ENCODE peak calls at places on chromosomes 2 and 18, in four cellular contexts. E is astrocyte, J is tibial artery, H is ovary. T is an unnamed sample.

GRCh38 chr2:38515155-38516074 is 87.3 kb downstream of the HNRNPLL start:
- DNase-seq in E (peak; percentile 81), J (no peak), H (peak; percentile 84), T (peak; percentile 38)

GRCh38 chr2:215756351-215756731 is 257.0 kb downstream of the MREG start:
- DNase-seq in E (no peak), J (no peak), H (no peak), T (no peak)

GRCh38 chr2:157459486-157459885 is 15.6 kb upstream of the CYTIP start:
- DNase-seq in E (no peak), J (no peak), H (no peak), T (no peak)

GRCh38 chr18:9671214-9671613 is 36.9 kb upstream of the RAB31 start:
- DNase-seq in E (no peak), J (no peak), H (no peak), T (no peak)

GRCh38 chr2:10135296-10136089 is 13.0 kb downstream of the RRM2 start:
- DNase-seq in E (no peak), J (no peak), H (no peak), T (no peak)

GRCh38 chr2:192218347-192218746 is 23.6 kb upstream of the TMEFF2 start:
- DNase-seq in E (no peak), J (no peak), H (no peak), T (no peak)

GRCh38 chr2:127516031-127516430 is 10.3 kb downstream of the IWS1 start:
- DNase-seq in E (peak; percentile 98), J (peak; percentile 76), H (peak; percentile 78), T (no peak)

GRCh38 chr2:240237609-240238151 is 97.2 kb upstream of the OTOS start:
- DNase-seq in E (peak; percentile 79), J (no peak), H (peak; percentile 47), T (peak; percentile 93)

GRCh38 chr2:74413001-74413698 is 8.3 kb downstream of the C2orf81 start:
- DNase-seq in E (no peak), J (no peak), H (no peak), T (no peak)

GRCh38 chr18:11591957-11592356 is 17.4 kb upstream of the SLC35G4 start:
- DNase-seq in E (no peak), J (no peak), H (no peak), T (no peak)

GRCh38 chr2:46803551-46803885 is 112.1 kb downstream of the MCFD2 start:
- DNase-seq in E (no peak), J (no peak), H (no peak), T (no peak)

GRCh38 chr2:101114815-101115214 is 36.4 kb downstream of the TBC1D8 start:
- DNase-seq in E (no peak), J (peak; percentile 44), H (no peak), T (no peak)

GRCh38 chr2:68612765-68613519 is 30.4 kb upstream of the PROKR1 start:
- DNase-seq in E (no peak), J (no peak), H (no peak), T (no peak)

GRCh38 chr18:43780782-43781340 is 503.6 kb upstream of the SYT4 start:
- DNase-seq in E (peak; percentile 51), J (no peak), H (no peak), T (no peak)

GRCh38 chr2:241571821-241572620 is 13.5 kb downstream of the BOK start:
- DNase-seq in E (no peak), J (no peak), H (no peak), T (no peak)

GRCh38 chr2:64081046-64081445 is 61.8 kb upstream of the VPS54 start:
- DNase-seq in E (no peak), J (no peak), H (no peak), T (no peak)

GRCh38 chr2:239791727-239792648 is 233.2 kb downstream of the NDUFA10 start:
- DNase-seq in E (no peak), J (peak; percentile 7), H (no peak), T (no peak)

GRCh38 chr2:223113161-223113560 is 61.2 kb downstream of the KCNE4 start:
- DNase-seq in E (no peak), J (no peak), H (no peak), T (no peak)

GRCh38 chr18:10685484-10685883 is 159.7 kb downstream of the NAPG start:
- DNase-seq in E (no peak), J (no peak), H (no peak), T (no peak)

GRCh38 chr2:204738721-204739120 is 193.4 kb downstream of the PARD3B start:
- DNase-seq in E (no peak), J (no peak), H (no peak), T (no peak)

GRCh38 chr2:200068642-200069041 is 113.3 kb downstream of the MAIP1 start:
- DNase-seq in E (no peak), J (no peak), H (no peak), T (no peak)

GRCh38 chr2:200063155-200063554 is 107.8 kb downstream of the MAIP1 start:
- DNase-seq in E (no peak), J (no peak), H (no peak), T (no peak)

GRCh38 chr2:200065477-200065876 is 110.1 kb downstream of the MAIP1 start:
- DNase-seq in E (no peak), J (no peak), H (no peak), T (no peak)

DNA sequence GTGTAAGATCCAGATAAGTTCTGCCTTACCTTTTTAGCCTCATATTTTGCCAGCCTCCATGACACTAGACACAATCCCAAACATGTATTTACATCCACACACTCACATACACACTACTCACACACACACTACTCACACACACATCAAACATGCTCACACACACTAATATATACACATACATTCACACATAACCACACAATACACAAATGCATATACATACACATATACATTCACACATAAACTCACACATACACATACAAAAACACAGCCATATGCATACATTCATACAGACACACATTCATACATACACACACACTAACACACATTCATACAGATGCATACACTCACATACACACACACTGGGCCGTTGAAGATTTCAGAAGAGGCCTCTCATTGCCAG is 109.5 kb downstream of the MAIP1 start:
- DNase-seq in E (no peak), J (no peak), H (no peak), T (no peak)
- H3K4me3 ChIP-seq in E (no peak overlapping the region), J (no peak overlapping the region), H (no peak overlapping the region), T (no peak overlapping the region)

DNA sequence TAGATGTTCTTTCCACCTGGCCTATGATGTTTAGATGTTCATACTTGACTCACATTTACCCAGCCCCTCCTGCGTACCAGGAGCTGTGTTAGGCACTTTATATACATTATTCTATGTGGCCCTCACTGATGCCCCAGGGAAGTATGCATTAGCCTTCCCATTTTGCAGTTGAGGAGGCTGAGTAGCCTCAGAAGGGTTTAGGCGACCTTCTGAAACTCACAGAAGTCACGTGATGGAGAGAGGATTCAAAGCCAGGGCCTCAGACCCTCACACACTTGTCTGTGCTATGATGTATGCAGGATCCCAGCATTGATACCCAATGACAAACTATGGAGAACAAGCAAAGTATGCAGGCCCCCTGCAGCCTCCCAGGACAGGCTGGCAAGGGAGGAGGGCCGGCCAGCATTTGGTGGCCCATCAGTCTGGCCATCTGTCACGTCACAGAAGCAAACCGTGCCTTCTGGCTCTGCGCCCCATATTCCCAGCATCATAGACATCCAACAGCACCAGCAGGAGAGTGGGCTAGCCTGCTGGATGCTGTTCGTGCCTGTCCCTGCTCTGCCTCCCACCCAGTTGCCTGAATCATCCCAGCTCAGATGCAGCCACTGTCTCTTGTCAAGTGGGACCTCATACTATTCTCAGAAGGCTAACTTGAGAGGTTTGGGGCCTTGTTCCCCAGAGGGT is 33.6 kb downstream of the EHD3 start:
- DNase-seq in E (no peak), J (no peak), H (no peak), T (no peak)
- H3K4me3 ChIP-seq in E (no peak overlapping the region), J (no peak overlapping the region), H (no peak overlapping the region), T (no peak overlapping the region)

DNA sequence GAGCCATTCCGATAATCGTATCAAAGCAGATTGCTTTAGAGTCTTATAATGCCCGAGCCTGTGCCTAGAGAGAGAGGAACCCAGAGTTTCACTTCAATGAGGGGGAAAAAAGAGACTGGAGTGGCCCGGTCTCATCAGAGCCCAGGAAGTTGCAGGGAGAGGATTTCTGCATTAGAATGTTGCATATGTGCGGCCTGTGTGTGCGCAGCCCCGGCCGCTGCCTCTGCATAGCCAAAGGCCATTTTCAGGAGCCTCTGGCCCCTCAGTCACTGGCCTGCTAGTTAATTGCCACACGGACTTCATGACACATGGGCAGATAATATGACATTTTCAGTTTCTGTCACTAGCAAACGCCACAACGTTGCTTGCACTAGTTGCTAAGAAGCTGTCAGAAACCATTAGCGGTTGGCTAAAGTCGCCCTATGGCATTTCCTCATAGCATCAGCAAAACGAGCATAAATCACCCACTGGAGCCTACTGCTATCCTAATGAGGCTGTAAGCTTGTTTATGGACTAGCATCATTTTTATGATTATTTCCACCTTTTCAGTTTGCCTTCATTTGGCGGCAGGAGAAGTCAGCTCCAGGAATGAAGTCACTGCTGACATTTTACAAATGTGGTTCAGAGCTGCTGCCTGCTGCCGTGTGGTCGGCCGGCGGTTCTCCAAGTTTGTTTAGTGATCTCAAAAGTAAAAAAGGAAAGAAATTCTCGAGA is 73.6 kb downstream of the MEIS1 start:
- DNase-seq in E (peak; percentile 74), J (no peak), H (no peak), T (peak; percentile 19)
- H3K4me3 ChIP-seq in E (no peak overlapping the region), J (peak overlapping the region; percentile 11), H (no peak overlapping the region), T (no peak overlapping the region)

GRCh38 chr18:45482286-45482685 is 133.0 kb upstream of the SLC14A2 start:
- DNase-seq in E (peak; percentile 66), J (no peak), H (no peak), T (no peak)
- H3K4me3 ChIP-seq in E (no peak overlapping the region), J (no peak overlapping the region), H (no peak overlapping the region), T (no peak overlapping the region)